ENCODE peak calls at places on chromosomes 1 and 21, in seven cellular contexts. E, G, A, V, I, S and B are unnamed samples.

GRCh38 chr1:214186118-214186517 is 94.8 kb upstream of the SMYD2 start:
- DNase-seq in E (no peak), G (no peak), A (no peak), V (no peak), I (no peak), S (no peak), B (no peak)

GRCh38 chr21:14833952-14834351 is 230.8 kb downstream of the NRIP1 start:
- DNase-seq in E (no peak), G (no peak), A (no peak), V (no peak), I (no peak), S (no peak), B (no peak)

GRCh38 chr21:42835211-42835610 is 44.1 kb downstream of the WDR4 start:
- DNase-seq in E (no peak), G (no peak), A (no peak), V (no peak), I (no peak), S (no peak), B (no peak)

GRCh38 chr1:63411081-63411480 is 43.7 kb downstream of the ALG6 start:
- DNase-seq in E (no peak), G (no peak), A (no peak), V (no peak), I (no peak), S (no peak), B (no peak)

GRCh38 chr1:245338485-245338877 is 183.7 kb downstream of the KIF26B start:
- DNase-seq in E (no peak), G (no peak), A (no peak), V (no peak), I (no peak), S (no peak), B (no peak)

GRCh38 chr1:231616667-231617066 is 9.9 kb upstream of the DISC1 start:
- DNase-seq in E (no peak), G (no peak), A (no peak), V (no peak), I (no peak), S (no peak), B (no peak)

GRCh38 chr1:89363638-89364536 is at the start of gene GBP6:
- DNase-seq in E (no peak), G (no peak), A (no peak), V (no peak), I (no peak), S (no peak), B (peak; percentile 20)

GRCh38 chr1:159985456-159985855 is 31.4 kb upstream of the SLAMF9 start:
- DNase-seq in E (no peak), G (no peak), A (no peak), V (no peak), I (no peak), S (no peak), B (no peak)

GRCh38 chr1:51644533-51645197 is 27.8 kb downstream of the OSBPL9 start:
- DNase-seq in E (no peak), G (no peak), A (peak; percentile 76), V (peak; percentile 67), I (no peak), S (no peak), B (no peak)

GRCh38 chr1:62870148-62870547 is 86.2 kb downstream of the ATG4C start:
- DNase-seq in E (no peak), G (no peak), A (no peak), V (no peak), I (no peak), S (no peak), B (no peak)

GRCh38 chr1:34970220-34970735 is 14.9 kb downstream of the TMEM35B start:
- DNase-seq in E (no peak), G (peak; percentile 15), A (no peak), V (no peak), I (no peak), S (no peak), B (no peak)

GRCh38 chr1:153635872-153636271 is 2.0 kb downstream of the CHTOP start:
- DNase-seq in E (no peak), G (no peak), A (no peak), V (no peak), I (no peak), S (no peak), B (no peak)

GRCh38 chr1:184843732-184844495 is 89.3 kb upstream of the EDEM3 start:
- DNase-seq in E (peak; percentile 81), G (peak; percentile 63), A (peak; percentile 39), V (no peak), I (no peak), S (no peak), B (no peak)

GRCh38 chr1:2789986-2790581 is 11.4 kb downstream of the TTC34 start:
- DNase-seq in E (no peak), G (no peak), A (no peak), V (no peak), I (no peak), S (no peak), B (no peak)

GRCh38 chr21:41816583-41817165 is 49.8 kb upstream of the RIPK4 start:
- DNase-seq in E (peak; percentile 36), G (peak; percentile 25), A (peak; percentile 31), V (peak; percentile 24), I (no peak), S (peak; percentile 76), B (peak; percentile 7)

GRCh38 chr1:59926381-59927243 is at the start of gene CYP2J2:
- DNase-seq in E (no peak), G (no peak), A (peak; percentile 51), V (no peak), I (peak; percentile 24), S (peak; percentile 53), B (peak; percentile 25)

GRCh38 chr1:201603613-201604232 is 64.8 kb downstream of the NAV1 start:
- DNase-seq in E (no peak), G (no peak), A (peak; percentile 82), V (no peak), I (no peak), S (no peak), B (no peak)

GRCh38 chr1:154167461-154167860 is 12.6 kb upstream of the NUP210L start:
- DNase-seq in E (no peak), G (no peak), A (no peak), V (no peak), I (no peak), S (no peak), B (no peak)

GRCh38 chr1:180112979-180113650 is 41.6 kb upstream of the QSOX1 start:
- DNase-seq in E (no peak), G (no peak), A (no peak), V (no peak), I (no peak), S (no peak), B (no peak)

GRCh38 chr1:243434594-243434993 is 178.8 kb downstream of the SDCCAG8 start:
- DNase-seq in E (no peak), G (no peak), A (peak; percentile 39), V (no peak), I (no peak), S (no peak), B (no peak)

GRCh38 chr1:49424782-49425181 is 599.0 kb downstream of the AGBL4 start:
- DNase-seq in E (no peak), G (no peak), A (no peak), V (no peak), I (no peak), S (no peak), B (no peak)

GRCh38 chr1:203250936-203251335 is 21.5 kb upstream of the CHIT1 start:
- DNase-seq in E (no peak), G (no peak), A (no peak), V (no peak), I (no peak), S (no peak), B (no peak)

GRCh38 chr1:214228976-214229375 is 52.0 kb upstream of the SMYD2 start:
- DNase-seq in E (no peak), G (no peak), A (no peak), V (no peak), I (peak; percentile 69), S (no peak), B (no peak)

GRCh38 chr1:150537732-150538684 is 11.2 kb upstream of the ADAMTSL4 start:
- DNase-seq in E (no peak), G (no peak), A (no peak), V (peak; percentile 68), I (no peak), S (peak; percentile 49), B (no peak)

GRCh38 chr1:1285618-1286311 is 5.5 kb downstream of the SCNN1D start:
- DNase-seq in E (no peak), G (no peak), A (no peak), V (no peak), I (no peak), S (no peak), B (no peak)